ENCODE peak calls at places on chromosome 20, in nine cellular contexts. Q is stimulated activated CD4-positive, alpha-beta T cell treated with anti-CD3 and anti-CD28 coated beads, Interleukin-2, amount 100 ng/mL, for 48 hours; B is brain pericyte; V is IMR-90; S is nephron progenitor cell; H is iPS-NIHi11; E is NCI-H446; Z is NCI-H1694; J is Calu3. O is an unnamed sample.

GRCh38 chr20:44886276-44886671 is 769 bp downstream of the YWHAB start:
- DNase-seq in Q (no peak), B (no peak), V (no peak), S (no peak), H (no peak), E (no peak), Z (no peak), J (no peak), O (no peak)

GRCh38 chr20:11429168-11429567 is 488.5 kb upstream of the BTBD3 start:
- DNase-seq in Q (no peak), B (no peak), V (no peak), S (no peak), H (no peak), E (no peak), Z (no peak), J (no peak), O (no peak)

GRCh38 chr20:60283281-60283680 is 325.1 kb downstream of the CDH26 start:
- DNase-seq in Q (no peak), B (no peak), V (no peak), S (no peak), H (no peak), E (no peak), Z (no peak), J (no peak), O (no peak)

GRCh38 chr20:16922834-16923233 is 174.7 kb downstream of the OTOR start:
- DNase-seq in Q (no peak), B (peak; percentile 37), V (peak; percentile 95), S (no peak), H (peak; percentile 23), E (peak; percentile 23), Z (no peak), J (no peak), O (peak; percentile 72)

GRCh38 chr20:47799116-47799715 is 13.9 kb upstream of the SULF2 start:
- DNase-seq in Q (no peak), B (no peak), V (no peak), S (no peak), H (no peak), E (no peak), Z (no peak), J (no peak), O (no peak)

GRCh38 chr20:53692465-53693067 is 98.9 kb upstream of the ZNF217 start:
- DNase-seq in Q (no peak), B (no peak), V (peak; percentile 86), S (no peak), H (no peak), E (no peak), Z (no peak), J (no peak), O (no peak)

GRCh38 chr20:38184098-38184497 is 19.0 kb upstream of the TGM2 start:
- DNase-seq in Q (no peak), B (no peak), V (no peak), S (peak; percentile 25), H (no peak), E (no peak), Z (no peak), J (no peak), O (no peak)

GRCh38 chr20:18943542-18943941 is 130.0 kb downstream of the SCP2D1 start:
- DNase-seq in Q (no peak), B (no peak), V (no peak), S (no peak), H (no peak), E (no peak), Z (no peak), J (no peak), O (no peak)

GRCh38 chr20:9492067-9492466 is 22.3 kb upstream of the LAMP5 start:
- DNase-seq in Q (no peak), B (no peak), V (peak; percentile 34), S (no peak), H (no peak), E (no peak), Z (no peak), J (no peak), O (no peak)

GRCh38 chr20:50089787-50090177 is 23.2 kb downstream of the UBE2V1 start:
- DNase-seq in Q (no peak), B (no peak), V (no peak), S (no peak), H (no peak), E (no peak), Z (no peak), J (no peak), O (no peak)

GRCh38 chr20:16241911-16242310 is 331.3 kb downstream of the KIF16B start:
- DNase-seq in Q (no peak), B (no peak), V (no peak), S (no peak), H (no peak), E (no peak), Z (no peak), J (no peak), O (peak; percentile 65)

GRCh38 chr20:61797200-61797599 is 268.5 kb downstream of the TAF4 start:
- DNase-seq in Q (no peak), B (no peak), V (no peak), S (no peak), H (peak; percentile 52), E (no peak), Z (no peak), J (no peak), O (peak; percentile 17)

GRCh38 chr20:59752101-59752586 is 147.8 kb downstream of the PHACTR3 start:
- DNase-seq in Q (no peak), B (no peak), V (no peak), S (no peak), H (no peak), E (no peak), Z (no peak), J (no peak), O (no peak)

GRCh38 chr20:40599987-40600386 is 89.0 kb downstream of the MAFB start:
- DNase-seq in Q (no peak), B (no peak), V (no peak), S (no peak), H (no peak), E (no peak), Z (no peak), J (no peak), O (no peak)

GRCh38 chr20:57829805-57830514 is 120.1 kb upstream of the PMEPA1 start:
- DNase-seq in Q (no peak), B (no peak), V (no peak), S (no peak), H (no peak), E (no peak), Z (no peak), J (no peak), O (no peak)

GRCh38 chr20:48846516-48847492 is 19.0 kb upstream of the PREX1 start:
- DNase-seq in Q (peak; percentile 39), B (no peak), V (no peak), S (peak; percentile 29), H (peak; percentile 68), E (no peak), Z (no peak), J (no peak), O (peak; percentile 32)

GRCh38 chr20:3563113-3563512 is 92.3 kb downstream of the ATRN start:
- DNase-seq in Q (no peak), B (no peak), V (peak; percentile 71), S (no peak), H (no peak), E (no peak), Z (no peak), J (no peak), O (no peak)

GRCh38 chr20:56778765-56779195 is 149.7 kb downstream of the TFAP2C start:
- DNase-seq in Q (no peak), B (peak; percentile 83), V (peak; percentile 42), S (no peak), H (no peak), E (no peak), Z (no peak), J (peak; percentile 29), O (no peak)

GRCh38 chr20:2151805-2152727 is 50.4 kb downstream of the STK35 start:
- DNase-seq in Q (no peak), B (no peak), V (peak; percentile 64), S (no peak), H (no peak), E (no peak), Z (no peak), J (peak; percentile 46), O (peak; percentile 67)

GRCh38 chr20:2752631-2753455 is 47.6 kb downstream of the CPXM1 start:
- DNase-seq in Q (peak; percentile 45), B (no peak), V (peak; percentile 30), S (peak; percentile 71), H (peak; percentile 86), E (peak; percentile 38), Z (peak; percentile 36), J (peak; percentile 31), O (peak; percentile 39)

GRCh38 chr20:19806806-19807691 is 49.0 kb downstream of the RIN2 start:
- DNase-seq in Q (no peak), B (no peak), V (peak; percentile 35), S (no peak), H (no peak), E (peak; percentile 86), Z (peak; percentile 9), J (no peak), O (no peak)

GRCh38 chr20:24871429-24872213 is 77.4 kb upstream of the CST7 start:
- DNase-seq in Q (no peak), B (no peak), V (no peak), S (no peak), H (no peak), E (no peak), Z (no peak), J (no peak), O (no peak)

GRCh38 chr20:59207742-59208357 is 44.2 kb downstream of the ZNF831 start:
- DNase-seq in Q (peak; percentile 77), B (no peak), V (no peak), S (peak; percentile 46), H (peak; percentile 83), E (peak; percentile 62), Z (peak; percentile 43), J (peak; percentile 68), O (peak; percentile 21)

GRCh38 chr20:59051666-59052065 is 9.1 kb upstream of the PRELID3B start:
- DNase-seq in Q (no peak), B (no peak), V (no peak), S (no peak), H (no peak), E (no peak), Z (no peak), J (no peak), O (peak; percentile 47)

GRCh38 chr20:5522422-5522821 is 205.7 kb upstream of the PROKR2 start:
- DNase-seq in Q (no peak), B (no peak), V (no peak), S (no peak), H (no peak), E (no peak), Z (no peak), J (no peak), O (no peak)

GRCh38 chr20:30812739-30813411 is 444.6 kb upstream of the DEFB115 start:
- DNase-seq in Q (no peak), B (no peak), V (no peak), S (no peak), H (no peak), E (no peak), Z (no peak), J (no peak), O (no peak)

GRCh38 chr20:14609328-14610221 is 272.2 kb upstream of the FLRT3 start:
- DNase-seq in Q (no peak), B (no peak), V (no peak), S (no peak), H (no peak), E (no peak), Z (no peak), J (no peak), O (no peak)

GRCh38 chr20:19231359-19232035 is 19.1 kb downstream of the SLC24A3 start:
- DNase-seq in Q (no peak), B (no peak), V (no peak), S (no peak), H (no peak), E (peak; percentile 17), Z (no peak), J (no peak), O (no peak)

GRCh38 chr20:8557711-8558110 is 425.6 kb downstream of the PLCB1 start:
- DNase-seq in Q (no peak), B (no peak), V (peak; percentile 59), S (no peak), H (no peak), E (no peak), Z (no peak), J (no peak), O (no peak)

O was measured in NCI-H524.